ENCODE peak calls at places on chromosomes 11 and 22, in four cellular contexts. S is lower lobe of right lung, K is uterus, D is K562. Q is an unnamed sample.

GRCh38 chr11:45805305-45806071 is 539 bp downstream of the SLC35C1 start:
- DNase-seq in D (peak; percentile 41), K (peak; percentile 33), S (peak; percentile 55), Q (peak; percentile 62)

GRCh38 chr11:111456086-111456858 is 55.9 kb downstream of the BTG4 start:
- DNase-seq in K (no peak), D (no peak), S (no peak), Q (no peak)

GRCh38 chr11:120343429-120343828 is 7.2 kb downstream of the ARHGEF12 start:
- DNase-seq in D (no peak), S (no peak), K (no peak), Q (no peak)

GRCh38 chr11:33860926-33861325 is 30.9 kb downstream of the LMO2 start:
- DNase-seq in K (no peak), D (no peak), S (no peak), Q (no peak)

GRCh38 chr11:75263944-75264349 is 23.4 kb downstream of the TPBGL start:
- DNase-seq in K (peak; percentile 19), D (no peak), S (peak; percentile 53), Q (peak; percentile 48)

GRCh38 chr11:43825217-43825816 is 55.3 kb upstream of the ALKBH3 start:
- DNase-seq in D (peak; percentile 13), K (no peak), S (no peak), Q (no peak)

GRCh38 chr11:36235750-36236149 is 53.5 kb downstream of the COMMD9 start:
- DNase-seq in K (no peak), D (no peak), S (no peak), Q (no peak)

GRCh38 chr11:2779981-2780849 is 80.4 kb upstream of the KCNQ1OT1 start:
- DNase-seq in K (peak; percentile 33), D (no peak), S (peak; percentile 49), Q (peak; percentile 76)

GRCh38 chr11:15816270-15816871 is 540.0 kb downstream of the SOX6 start:
- DNase-seq in K (no peak), D (no peak), S (no peak), Q (no peak)

GRCh38 chr11:91261513-91261912 is 963.1 kb upstream of the FAT3 start:
- DNase-seq in D (no peak), S (no peak), K (no peak), Q (no peak)

GRCh38 chr11:72652871-72653615 is 21.2 kb downstream of the PDE2A start:
- DNase-seq in K (no peak), S (no peak), D (peak; percentile 83), Q (no peak)

GRCh38 chr11:44634401-44635281 is 69.2 kb downstream of the CD82 start:
- DNase-seq in K (peak; percentile 94), S (no peak), D (peak; percentile 72), Q (no peak)

GRCh38 chr22:42716221-42716620 is 4.4 kb downstream of the A4GALT start:
- DNase-seq in K (no peak), D (no peak), S (no peak), Q (no peak)

GRCh38 chr11:69674267-69674885 is 777 bp downstream of the LTO1 start:
- DNase-seq in D (no peak), S (no peak), K (no peak), Q (no peak)

GRCh38 chr11:61968758-61969390 is 1.4 kb upstream of the FTH1 start:
- DNase-seq in K (no peak), S (no peak), D (no peak), Q (peak; percentile 27)

GRCh38 chr11:93623938-93624337 is 37.5 kb upstream of the CEP295 start:
- DNase-seq in D (no peak), K (no peak), S (no peak), Q (no peak)

GRCh38 chr22:24380220-24381218 is 46.9 kb upstream of the ADORA2A start:
- DNase-seq in D (no peak), S (no peak), K (no peak), Q (no peak)

GRCh38 chr11:47396049-47396320 is 12.4 kb upstream of the SLC39A13 start:
- DNase-seq in S (no peak), D (no peak), K (no peak), Q (no peak)

GRCh38 chr11:22510741-22511140 is 114.9 kb downstream of the FANCF start:
- DNase-seq in D (no peak), S (no peak), K (no peak), Q (no peak)

GRCh38 chr11:17792161-17792560 is 57.6 kb downstream of the KCNC1 start:
- DNase-seq in K (no peak), D (no peak), S (no peak), Q (no peak)

GRCh38 chr11:2933376-2934056 is 4.3 kb upstream of the PHLDA2 start:
- DNase-seq in S (peak; percentile 94), K (no peak), D (no peak), Q (peak; percentile 97)

GRCh38 chr11:27085115-27085514 is 44.5 kb downstream of the BBOX1 start:
- DNase-seq in D (no peak), S (no peak), K (no peak), Q (no peak)

GRCh38 chr11:46291441-46292143 is 14.1 kb downstream of the CREB3L1 start:
- DNase-seq in D (no peak), S (no peak), K (peak; percentile 63), Q (no peak)

GRCh38 chr11:34380696-34381095 is 22.9 kb upstream of the ABTB2 start:
- DNase-seq in D (no peak), S (no peak), K (no peak), Q (no peak)

GRCh38 chr11:118872403-118872821 is 11.3 kb upstream of the CXCR5 start:
- DNase-seq in S (no peak), D (no peak), K (no peak), Q (no peak)

GRCh38 chr11:64250875-64251721 is at the start of gene PLCB3:
- DNase-seq in S (peak; percentile 69), D (peak; percentile 84), K (no peak), Q (peak; percentile 93)

GRCh38 chr11:103648670-103649400 is 387.6 kb upstream of the DDI1 start:
- DNase-seq in S (no peak), K (no peak), D (no peak), Q (no peak)

GRCh38 chr11:106723071-106723470 is 295.2 kb downstream of the GUCY1A2 start:
- DNase-seq in D (no peak), S (no peak), K (no peak), Q (no peak)

GRCh38 chr11:19800714-19801519 is 88.3 kb downstream of the NAV2 start:
- DNase-seq in K (no peak), S (no peak), D (no peak), Q (no peak)

GRCh38 chr11:45333506-45333971 is 47.4 kb upstream of the SYT13 start:
- DNase-seq in K (peak; percentile 70), S (no peak), D (peak; percentile 86), Q (no peak)

DNA sequence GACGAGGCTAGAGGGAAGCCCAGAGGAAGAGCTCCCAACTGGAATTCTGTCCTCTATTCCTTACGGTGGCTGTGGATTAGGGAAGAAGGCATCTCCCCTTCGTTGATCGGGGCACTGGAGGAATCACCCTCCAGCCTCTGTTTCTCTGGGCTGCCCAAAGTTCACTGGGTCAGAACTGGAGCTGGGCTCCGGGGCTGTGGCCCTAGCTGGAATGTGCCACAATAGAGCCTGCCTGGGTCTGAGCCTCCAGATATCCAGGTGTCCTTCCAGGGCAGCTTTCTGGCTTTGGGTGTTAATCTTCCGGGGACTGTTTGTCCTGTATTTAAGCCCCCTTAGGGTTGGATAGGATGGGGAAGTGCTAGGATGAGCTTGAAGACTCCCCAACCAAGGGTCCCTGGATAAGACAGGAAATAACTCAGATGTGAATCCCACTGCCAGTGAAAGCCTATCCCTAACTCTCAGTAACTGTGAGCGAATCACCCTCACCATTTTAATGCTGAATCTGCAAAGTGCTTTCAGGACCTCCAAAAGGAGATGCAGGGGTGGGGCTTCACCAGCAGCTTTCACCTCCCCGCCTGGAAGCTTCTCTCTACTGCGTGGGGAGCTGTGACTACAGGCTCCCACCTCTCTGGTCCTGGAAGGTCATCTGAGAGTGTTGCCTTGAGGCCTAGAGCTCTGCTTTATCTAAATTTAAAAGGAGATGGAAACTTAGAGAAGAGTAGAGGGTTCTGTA is 9.5 kb downstream of the YPEL4 start:
- DNase-seq in S (no peak), K (no peak), D (no peak), Q (no peak)
- H3K4me3 ChIP-seq in S (peak overlapping the region; percentile 73), K (no peak overlapping the region), D (no peak overlapping the region), Q (peak overlapping the region; percentile 62)

DNA sequence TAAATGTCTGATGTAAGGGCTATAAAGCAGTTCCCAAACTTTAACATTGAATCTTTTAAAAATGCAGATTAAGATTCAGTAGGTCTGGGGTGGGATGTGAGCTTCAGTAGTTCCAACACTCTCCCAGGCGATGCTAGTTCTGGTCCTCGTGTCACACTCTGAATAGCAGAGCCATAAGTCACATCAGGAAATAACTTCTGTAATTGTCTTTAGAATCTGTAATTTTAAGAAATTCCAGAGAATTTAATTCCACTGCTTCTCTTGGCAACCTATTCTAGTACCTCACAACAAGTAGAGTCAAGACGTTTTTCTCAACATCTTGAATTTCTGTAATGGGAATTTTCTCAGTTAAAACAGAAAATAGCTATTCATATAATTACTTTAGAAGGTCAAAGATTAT is 223.1 kb downstream of the TMEM135 start:
- DNase-seq in K (no peak), S (no peak), D (no peak), Q (no peak)
- H3K4me1 ChIP-seq in K (peaks cover 4% of the 10 kb centered on the region), S (peaks cover 6% of the 10 kb centered on the region), D (no peaks in the 10 kb centered on the region), Q (peaks cover 2% of the 10 kb centered on the region)

GRCh38 chr11:133492895-133493294 is 39.4 kb downstream of the OPCML start:
- DNase-seq in D (no peak), K (no peak), S (no peak), Q (no peak)
- H3K27ac ChIP-seq in D (no peak overlapping the region), K (no peak overlapping the region), S (no peak overlapping the region), Q (no peak overlapping the region)

GRCh38 chr11:126138636-126139540 is 72.6 kb downstream of the RPUSD4 start:
- DNase-seq in D (no peak), K (peak; percentile 64), S (no peak), Q (no peak)
- H3K4me3 ChIP-seq in D (no peak overlapping the region), K (no peak overlapping the region), S (no peak overlapping the region), Q (no peak overlapping the region)

GRCh38 chr11:130806746-130807145 is 109.5 kb downstream of the SNX19 start:
- DNase-seq in S (no peak), D (no peak), K (no peak), Q (no peak)
- H3K4me1 ChIP-seq in S (no peaks in the 10 kb centered on the region), D (no peaks in the 10 kb centered on the region), K (no peaks in the 10 kb centered on the region), Q (no peaks in the 10 kb centered on the region)

GRCh38 chr22:37228106-37229011 is 15.7 kb downstream of the RAC2 start:
- DNase-seq in D (no peak), K (no peak), S (no peak), Q (peak; percentile 86)

GRCh38 chr22:37229805-37230672 is 14.0 kb downstream of the RAC2 start:
- DNase-seq in S (peak; percentile 80), D (peak; percentile 58), K (no peak), Q (peak; percentile 78)

GRCh38 chr22:37231406-37232139 is 12.5 kb downstream of the RAC2 start:
- DNase-seq in S (peak; percentile 31), D (no peak), K (no peak), Q (peak; percentile 67)

GRCh38 chr22:37230673-37231405 is 13.2 kb downstream of the RAC2 start:
- DNase-seq in S (peak; percentile 17), D (no peak), K (no peak), Q (peak; percentile 30)

GRCh38 chr22:37229012-37229804 is 14.9 kb downstream of the RAC2 start:
- DNase-seq in K (no peak), S (no peak), D (peak; percentile 30), Q (peak; percentile 72)
- H3K27ac ChIP-seq in K (no peak overlapping the region), S (peak overlapping the region; percentile 81), D (peak overlapping the region; percentile 78), Q (peak overlapping the region; percentile 31)

GRCh38 chr11:67631427-67631826 is 1.7 kb upstream of the NUDT8 start:
- DNase-seq in S (peak; percentile 52), K (no peak), D (no peak), Q (peak; percentile 76)
- H3K4me3 ChIP-seq in S (no peak overlapping the region), K (no peak overlapping the region), D (no peak overlapping the region), Q (no peak overlapping the region)